ENCODE peak calls at places on chromosomes 16 and 17, in five cellular contexts. R, A, J, Y and E are unnamed samples.

GRCh38 chr16:87331241-87331801 is 14.1 kb upstream of the C16orf95 start:
- DNase-seq in R (no peak), A (no peak), J (no peak), Y (no peak), E (no peak)

GRCh38 chr17:42313773-42314566 is 25.7 kb downstream of the STAT5A start:
- DNase-seq in R (no peak), A (no peak), J (no peak), Y (no peak), E (peak)

GRCh38 chr17:48338720-48339119 is 91.3 kb downstream of the SKAP1 start:
- DNase-seq in R (no peak), A (no peak), J (no peak), Y (no peak), E (no peak)

GRCh38 chr16:68744744-68745280 is 7.7 kb downstream of the CDH1 start:
- DNase-seq in R (peak), A (peak), J (peak), Y (no peak), E (no peak)

GRCh38 chr16:12588510-12588909 is 215.2 kb downstream of the CPPED1 start:
- DNase-seq in R (no peak), A (no peak), J (peak), Y (no peak), E (no peak)

GRCh38 chr17:2841606-2842005 is 45.4 kb downstream of the RAP1GAP2 start:
- DNase-seq in R (no peak), A (no peak), J (no peak), Y (no peak), E (no peak)

GRCh38 chr17:9367186-9367585 is 208.4 kb downstream of the STX8 start:
- DNase-seq in R (no peak), A (no peak), J (no peak), Y (no peak), E (no peak)

GRCh38 chr17:32517982-32518381 is 31.2 kb downstream of the CDK5R1 start:
- DNase-seq in R (no peak), A (no peak), J (no peak), Y (no peak), E (no peak)

GRCh38 chr17:50972579-50972978 is 106.4 kb upstream of the TOB1 start:
- DNase-seq in R (no peak), A (no peak), J (no peak), Y (no peak), E (no peak)

GRCh38 chr17:40069751-40070643 is 7.2 kb downstream of the THRA start:
- DNase-seq in R (no peak), A (no peak), J (no peak), Y (no peak), E (peak)

GRCh38 chr17:73228748-73229236 is 32.9 kb downstream of the CPSF4L start:
- DNase-seq in R (no peak), A (peak), J (peak), Y (no peak), E (peak)

GRCh38 chr17:11554542-11554941 is 43.7 kb upstream of the DNAH9 start:
- DNase-seq in R (no peak), A (no peak), J (no peak), Y (no peak), E (no peak)

GRCh38 chr17:59435238-59435637 is 103.8 kb downstream of the YPEL2 start:
- DNase-seq in R (no peak), A (no peak), J (no peak), Y (no peak), E (no peak)

GRCh38 chr17:17421346-17422216 is 55.2 kb upstream of the MED9 start:
- DNase-seq in R (no peak), A (no peak), J (no peak), Y (no peak), E (no peak)

GRCh38 chr16:30554933-30555847 is 3.0 kb downstream of the ZNF764 start:
- DNase-seq in R (no peak), A (no peak), J (no peak), Y (no peak), E (no peak)

GRCh38 chr17:1367351-1367745 is 32.7 kb downstream of the YWHAE start:
- DNase-seq in R (no peak), A (no peak), J (no peak), Y (no peak), E (no peak)

GRCh38 chr16:47258874-47259461 is 115.2 kb upstream of the NETO2 start:
- DNase-seq in R (no peak), A (peak), J (peak), Y (peak), E (peak)

GRCh38 chr16:85850344-85850880 is 48.5 kb upstream of the IRF8 start:
- DNase-seq in R (no peak), A (no peak), J (peak), Y (no peak), E (no peak)

GRCh38 chr16:19137201-19137601 is 23.4 kb downstream of the ITPRIPL2 start:
- DNase-seq in R (no peak), A (no peak), J (no peak), Y (no peak), E (no peak)

GRCh38 chr16:86227801-86228200 is 282.5 kb upstream of the FOXF1 start:
- DNase-seq in R (no peak), A (no peak), J (no peak), Y (no peak), E (no peak)

GRCh38 chr17:37446027-37446426 is 39.3 kb downstream of the TADA2A start:
- DNase-seq in R (no peak), A (peak), J (no peak), Y (peak), E (no peak)

GRCh38 chr17:45341389-45342158 is 24.8 kb upstream of the MAP3K14 start:
- DNase-seq in R (peak), A (peak), J (peak), Y (no peak), E (peak)

GRCh38 chr16:79217375-79218011 is 383.0 kb downstream of the MAF start:
- DNase-seq in R (no peak), A (no peak), J (no peak), Y (no peak), E (no peak)

GRCh38 chr16:19196871-19197270 is 28.8 kb downstream of the SYT17 start:
- DNase-seq in R (no peak), A (no peak), J (no peak), Y (no peak), E (no peak)

GRCh38 chr17:68540981-68541380 is 28.8 kb downstream of the PRKAR1A start:
- DNase-seq in R (no peak), A (no peak), J (no peak), Y (no peak), E (no peak)

GRCh38 chr17:46983782-46984181 is 4.7 kb upstream of the RPRML start:
- DNase-seq in R (peak), A (no peak), J (no peak), Y (no peak), E (peak)

GRCh38 chr16:31243734-31244670 is 15.8 kb upstream of the ITGAM start:
- DNase-seq in R (no peak), A (no peak), J (no peak), Y (peak), E (peak)

GRCh38 chr17:35238817-35239216 is 4.1 kb upstream of the SLFN5 start:
- DNase-seq in R (no peak), A (no peak), J (no peak), Y (no peak), E (no peak)

GRCh38 chr17:73390851-73391250 is 79.0 kb upstream of the CDC42EP4 start:
- DNase-seq in R (no peak), A (no peak), J (no peak), Y (no peak), E (no peak)

GRCh38 chr16:27495191-27495590 is 54.5 kb downstream of the GTF3C1 start:
- DNase-seq in R (no peak), A (no peak), J (no peak), Y (no peak), E (no peak)

GRCh38 chr17:30477758-30478115 is 529 bp downstream of the GOSR1 start:
- DNase-seq in R (no peak), A (no peak), J (peak), Y (no peak), E (no peak)

GRCh38 chr17:39658346-39658745 is 6.8 kb upstream of the TCAP start:
- DNase-seq in R (no peak), A (no peak), J (no peak), Y (no peak), E (no peak)

GRCh38 chr16:50114357-50115129 is 38.6 kb upstream of the TENT4B start:
- DNase-seq in R (no peak), A (no peak), J (no peak), Y (no peak), E (no peak)

GRCh38 chr17:32124985-32125847 is 17.1 kb upstream of the RHOT1 start:
- DNase-seq in R (no peak), A (no peak), J (no peak), Y (no peak), E (no peak)

GRCh38 chr17:33201255-33201654 is 91.8 kb downstream of the ASIC2 start:
- DNase-seq in R (no peak), A (no peak), J (no peak), Y (no peak), E (no peak)

GRCh38 chr17:47203984-47204721 is 5.0 kb upstream of the MYL4 start:
- DNase-seq in R (no peak), A (no peak), J (no peak), Y (no peak), E (no peak)

GRCh38 chr16:85195271-85195647 is 83.0 kb upstream of the CIBAR2 start:
- DNase-seq in R (no peak), A (no peak), J (no peak), Y (no peak), E (no peak)

GRCh38 chr17:33904438-33904837 is 350.6 kb upstream of the CCL2 start:
- DNase-seq in R (no peak), A (no peak), J (no peak), Y (no peak), E (peak)

GRCh38 chr17:68562736-68563135 is 38.4 kb downstream of the FAM20A start:
- DNase-seq in R (no peak), A (no peak), J (no peak), Y (no peak), E (no peak)

GRCh38 chr17:55926276-55926995 is 175.6 kb downstream of the PCTP start:
- DNase-seq in R (no peak), A (no peak), J (no peak), Y (no peak), E (no peak)

GRCh38 chr16:65546353-65546791 is 424.5 kb upstream of the CDH11 start:
- DNase-seq in R (no peak), A (no peak), J (no peak), Y (no peak), E (no peak)

GRCh38 chr16:65547799-65548446 is 426.1 kb upstream of the CDH11 start:
- DNase-seq in R (no peak), A (no peak), J (no peak), Y (no peak), E (no peak)

GRCh38 chr16:65543781-65544740 is 422.2 kb upstream of the CDH11 start:
- DNase-seq in R (no peak), A (no peak), J (no peak), Y (no peak), E (no peak)

DNA sequence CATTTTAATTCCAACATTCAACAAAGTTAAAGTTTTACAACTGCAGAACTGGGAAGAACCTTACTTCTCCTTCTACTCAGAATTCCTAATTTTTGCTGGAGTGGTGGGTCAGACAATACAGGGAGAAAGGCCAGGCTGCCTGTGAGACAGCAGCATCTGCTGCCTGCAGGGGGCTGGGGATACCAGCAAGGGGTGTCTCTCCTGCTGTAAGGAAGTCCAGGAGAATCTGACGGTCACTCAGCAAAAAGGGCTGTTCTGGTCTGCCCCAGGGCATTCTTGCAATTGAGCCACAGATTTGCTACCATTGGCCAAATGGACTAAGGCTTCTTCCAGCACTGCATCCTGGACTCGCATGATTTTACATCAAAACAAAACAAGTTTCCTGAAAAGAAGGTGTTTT is 426.6 kb upstream of the CDH11 start:
- DNase-seq in R (no peak), A (no peak), J (no peak), Y (no peak), E (no peak)
- TF ChIP-seq SRF in R (no peak), A (no peak), J (no peak), Y (no peak), E (no peak)

GRCh38 chr16:4679156-4679853 is 14.1 kb upstream of the NUDT16L1 start:
- DNase-seq in R (no peak), A (no peak), J (peak), Y (no peak), E (no peak)
- TF ChIP-seq SRF in R (no peak), A (no peak), J (no peak), Y (no peak), E (no peak)

GRCh38 chr17:80717661-80718060 is 173.0 kb downstream of the RPTOR start:
- DNase-seq in R (no peak), A (no peak), J (no peak), Y (no peak), E (no peak)

GRCh38 chr17:80722656-80723055 is 178.0 kb downstream of the RPTOR start:
- DNase-seq in R (no peak), A (no peak), J (no peak), Y (no peak), E (no peak)

GRCh38 chr17:80718428-80718827 is 173.8 kb downstream of the RPTOR start:
- DNase-seq in R (no peak), A (no peak), J (peak), Y (no peak), E (no peak)

GRCh38 chr17:80719449-80719848 is 174.8 kb downstream of the RPTOR start:
- DNase-seq in R (no peak), A (no peak), J (no peak), Y (no peak), E (no peak)

DNA sequence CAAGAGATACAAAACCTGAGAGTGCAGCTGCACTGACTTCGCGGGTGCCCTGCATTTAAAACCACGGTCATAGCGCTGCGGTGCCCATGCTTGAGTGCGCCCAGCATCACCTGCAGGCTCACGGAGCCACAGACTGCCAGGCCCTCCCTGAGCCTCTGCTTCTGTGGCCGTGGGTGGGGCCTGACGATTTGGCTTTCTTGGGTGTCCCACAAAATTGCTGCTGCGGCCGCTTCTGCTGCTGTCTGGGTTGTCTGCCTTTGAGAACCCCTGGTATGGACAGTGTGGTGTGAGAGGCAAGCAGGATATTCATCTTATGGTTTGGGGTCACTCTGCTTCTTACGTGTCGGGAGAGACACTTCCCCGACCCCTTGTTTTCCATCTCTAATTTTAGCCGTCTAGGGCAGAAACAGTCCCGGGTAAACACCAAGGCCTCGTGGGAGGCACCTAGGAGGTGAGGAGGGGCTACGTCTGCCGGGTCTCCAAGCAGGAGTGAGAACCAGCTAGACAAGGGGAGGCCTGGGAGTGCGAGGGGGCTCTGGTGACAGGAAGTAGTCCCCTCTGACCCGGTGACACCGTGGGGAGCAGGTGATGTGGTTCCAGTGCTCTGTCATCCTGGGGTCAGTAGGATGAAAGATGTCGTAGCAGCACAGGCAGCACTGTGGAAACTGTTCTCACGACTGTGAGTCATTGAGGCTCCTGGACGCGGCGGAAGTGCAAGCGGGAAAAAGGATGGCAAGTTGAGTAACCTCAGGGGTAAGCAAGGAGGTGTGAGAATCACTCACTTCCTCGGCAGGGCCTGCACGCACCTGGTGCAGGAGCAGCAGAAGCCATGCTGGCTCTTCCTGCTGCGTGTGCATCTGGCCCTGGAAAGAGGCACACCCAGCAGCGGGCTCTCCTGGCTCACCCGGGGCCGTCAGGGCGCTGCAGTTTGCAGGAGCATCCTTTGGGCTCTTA is 176.3 kb downstream of the RPTOR start:
- DNase-seq in R (no peak), A (no peak), J (no peak), Y (no peak), E (no peak)
- TF ChIP-seq SRF in R (no peak), A (no peak), J (no peak), Y (no peak), E (no peak)

GRCh38 chr17:83178533-83179201 is 99.3 kb downstream of the METRNL start:
- DNase-seq in R (peak), A (no peak), J (no peak), Y (no peak), E (no peak)

GRCh38 chr17:83179378-83179777 is 100.0 kb downstream of the METRNL start:
- DNase-seq in R (no peak), A (no peak), J (no peak), Y (no peak), E (no peak)

GRCh38 chr17:83176272-83176955 is 97.0 kb downstream of the METRNL start:
- DNase-seq in R (peak), A (no peak), J (no peak), Y (no peak), E (no peak)

GRCh38 chr17:83176956-83177583 is 97.7 kb downstream of the METRNL start:
- DNase-seq in R (peak), A (no peak), J (no peak), Y (no peak), E (no peak)

GRCh38 chr17:83177611-83178532 is 98.5 kb downstream of the METRNL start:
- DNase-seq in R (peak), A (no peak), J (no peak), Y (no peak), E (no peak)
- TF ChIP-seq SRF in R (no peak), A (no peak), J (no peak), Y (no peak), E (no peak)

DNA sequence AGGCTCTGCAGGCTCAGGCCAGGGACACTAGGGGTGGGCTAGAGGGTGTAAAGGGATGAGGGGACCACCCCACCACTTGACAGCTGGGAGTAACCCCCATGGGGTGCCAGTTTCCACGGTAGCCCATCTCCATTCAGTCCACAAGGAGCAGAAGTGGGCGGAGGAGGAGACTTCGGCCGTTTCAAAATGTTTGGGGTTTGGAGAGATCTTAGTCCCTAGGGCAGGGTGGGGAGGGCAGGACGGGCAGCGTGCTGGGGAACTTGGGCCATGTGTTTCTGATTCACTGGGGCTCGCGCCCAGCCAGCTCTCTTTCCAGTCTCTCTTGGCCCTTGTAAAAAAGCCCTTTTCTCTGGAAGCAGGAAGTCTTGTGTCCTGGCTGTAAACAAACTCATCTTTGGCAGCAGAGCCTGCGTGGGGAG is 8.3 kb downstream of the CYGB start:
- DNase-seq in R (no peak), A (no peak), J (no peak), Y (no peak), E (no peak)
- TF ChIP-seq SRF in R (no peak), A (no peak), J (no peak), Y (no peak), E (no peak)

GRCh38 chr16:10813123-10813455 is 5.5 kb downstream of the TVP23A start:
- DNase-seq in R (no peak), A (no peak), J (no peak), Y (no peak), E (no peak)

GRCh38 chr16:10812352-10813122 is 6.1 kb downstream of the TVP23A start:
- DNase-seq in R (no peak), A (no peak), J (no peak), Y (peak), E (no peak)

GRCh38 chr16:10817963-10818941 is at the start of gene TVP23A:
- DNase-seq in R (peak), A (no peak), J (no peak), Y (no peak), E (peak)

GRCh38 chr16:10820546-10820945 is 2.0 kb upstream of the TVP23A start:
- DNase-seq in R (no peak), A (no peak), J (no peak), Y (no peak), E (no peak)

GRCh38 chr16:10817514-10817913 is 1.1 kb downstream of the TVP23A start:
- DNase-seq in R (no peak), A (no peak), J (no peak), Y (no peak), E (no peak)
- TF ChIP-seq SRF in R (no peak), A (no peak), J (no peak), Y (no peak), E (no peak)

GRCh38 chr17:58304735-58305486 is 23.7 kb downstream of the TSPOAP1 start:
- DNase-seq in R (peak), A (no peak), J (no peak), Y (no peak), E (no peak)

GRCh38 chr17:58305626-58306025 is 23.0 kb downstream of the TSPOAP1 start:
- DNase-seq in R (peak), A (no peak), J (no peak), Y (no peak), E (no peak)

GRCh38 chr17:58302171-58302918 is 21.6 kb upstream of the MPO start:
- DNase-seq in R (peak), A (no peak), J (no peak), Y (no peak), E (no peak)

GRCh38 chr17:58302919-58303551 is 22.3 kb upstream of the MPO start:
- DNase-seq in R (peak), A (no peak), J (no peak), Y (no peak), E (no peak)

GRCh38 chr17:58303981-58304734 is 23.4 kb upstream of the MPO start:
- DNase-seq in R (peak), A (peak), J (peak), Y (no peak), E (peak)
- TF ChIP-seq SRF in R (no peak), A (no peak), J (no peak), Y (no peak), E (no peak)

GRCh38 chr17:57045868-57046671 is 39.0 kb upstream of the AKAP1 start:
- DNase-seq in R (no peak), A (no peak), J (no peak), Y (no peak), E (no peak)

GRCh38 chr17:57038486-57038885 is 46.6 kb upstream of the AKAP1 start:
- DNase-seq in R (no peak), A (no peak), J (no peak), Y (no peak), E (no peak)

GRCh38 chr17:57044976-57045867 is 39.8 kb upstream of the AKAP1 start:
- DNase-seq in R (no peak), A (no peak), J (no peak), Y (no peak), E (no peak)

GRCh38 chr17:57040571-57040970 is 44.5 kb upstream of the AKAP1 start:
- DNase-seq in R (no peak), A (no peak), J (no peak), Y (no peak), E (no peak)

GRCh38 chr17:57043276-57043675 is 41.8 kb upstream of the AKAP1 start:
- DNase-seq in R (no peak), A (no peak), J (no peak), Y (no peak), E (no peak)
- TF ChIP-seq SRF in R (no peak), A (no peak), J (no peak), Y (no peak), E (no peak)